ENCODE peak calls at places on chromosomes 7 and 10, in seven cellular contexts. Y is stimulated activated CD4-positive, alpha-beta T cell treated with anti-CD3 and anti-CD28 coated beads, Interleukin-15, amount 100 ng/mL, for 1 hour; I is GM12865; E is MV-4-11; G is substantia nigra; F is NAMALWA; X is coronary artery. C is an unnamed sample.

GRCh38 chr7:4716946-4717694 is 35.0 kb downstream of the FOXK1 start:
- DNase-seq in Y (no peak), I (no peak), E (no peak), G (no peak), F (no peak), X (no peak), C (peak)

GRCh38 chr7:20561466-20561865 is 54.0 kb upstream of the ABCB5 start:
- DNase-seq in Y (no peak), I (no peak), E (no peak), G (no peak), F (no peak), X (no peak), C (no peak)

GRCh38 chr7:39754326-39755120 is 131.2 kb downstream of the RALA start:
- DNase-seq in Y (no peak), I (no peak), E (no peak), G (no peak), F (no peak), X (no peak), C (no peak)

GRCh38 chr10:4934391-4934987 is 28.7 kb upstream of the AKR1C1 start:
- DNase-seq in Y (no peak), I (no peak), E (no peak), G (no peak), F (no peak), X (no peak), C (no peak)

GRCh38 chr7:25642849-25643248 is 414.6 kb upstream of the NPVF start:
- DNase-seq in Y (no peak), I (no peak), E (no peak), G (no peak), F (no peak), X (no peak), C (no peak)

GRCh38 chr10:88525371-88526079 is 57.6 kb downstream of the RNLS start:
- DNase-seq in Y (no peak), I (no peak), E (no peak), G (no peak), F (no peak), X (no peak), C (no peak)

GRCh38 chr10:98696516-98696915 is 249.8 kb upstream of the HPS1 start:
- DNase-seq in Y (no peak), I (no peak), E (no peak), G (no peak), F (no peak), X (no peak), C (no peak)

GRCh38 chr10:97475936-97476594 is 22.2 kb downstream of the MMS19 start:
- DNase-seq in Y (no peak), I (no peak), E (peak), G (no peak), F (no peak), X (no peak), C (no peak)

GRCh38 chr10:98456688-98457482 is 10.2 kb upstream of the HPS1 start:
- DNase-seq in Y (no peak), I (no peak), E (no peak), G (no peak), F (no peak), X (no peak), C (no peak)

GRCh38 chr7:130420943-130421578 is 19.8 kb downstream of the CEP41 start:
- DNase-seq in Y (no peak), I (no peak), E (no peak), G (no peak), F (no peak), X (no peak), C (no peak)

GRCh38 chr10:128124813-128125403 is 1.3 kb downstream of the MKI67 start:
- DNase-seq in Y (no peak), I (peak), E (no peak), G (no peak), F (peak), X (no peak), C (no peak)

GRCh38 chr10:102611514-102612095 is 32.7 kb upstream of the TRIM8 start:
- DNase-seq in Y (no peak), I (no peak), E (no peak), G (no peak), F (no peak), X (no peak), C (no peak)

GRCh38 chr10:132845780-132846595 is 60.0 kb upstream of the NKX6-2 start:
- DNase-seq in Y (no peak), I (no peak), E (no peak), G (no peak), F (no peak), X (peak), C (no peak)

GRCh38 chr7:122305475-122306319 is 1.1 kb upstream of the FEZF1 start:
- DNase-seq in Y (no peak), I (no peak), E (no peak), G (no peak), F (no peak), X (no peak), C (no peak)

GRCh38 chr7:157615101-157615817 is 278.5 kb downstream of the DNAJB6 start:
- DNase-seq in Y (no peak), I (no peak), E (no peak), G (no peak), F (no peak), X (no peak), C (no peak)

GRCh38 chr10:92064506-92064905 is 140.9 kb downstream of the BTAF1 start:
- DNase-seq in Y (no peak), I (no peak), E (no peak), G (no peak), F (no peak), X (no peak), C (no peak)

GRCh38 chr10:124267231-124267885 is 151.4 kb downstream of the OAT start:
- DNase-seq in Y (no peak), I (no peak), E (no peak), G (no peak), F (no peak), X (no peak), C (peak)

GRCh38 chr10:104309980-104310978 is 28.0 kb downstream of the ITPRIP start:
- DNase-seq in Y (no peak), I (no peak), E (no peak), G (no peak), F (no peak), X (peak), C (no peak)

GRCh38 chr7:136278057-136278456 is 300.9 kb upstream of the MTPN start:
- DNase-seq in Y (no peak), I (no peak), E (no peak), G (no peak), F (no peak), X (no peak), C (no peak)

C was measured in dorsolateral prefrontal cortex.